ENCODE peak calls at places on chromosomes 11 and 22, in eight cellular contexts. V is CD4-positive, alpha-beta memory T cell; M is T-helper 17 cell; A is NCI-H1930; T is neural crest cell; U is pons; B is HAP-1; X is T follicular helper cell. E is an unnamed sample.
A peak's percentile ranks its signal among the peaks of the same experiment; 100 is the strongest.

GRCh38 chr11:34787899-34788298 is 128.3 kb downstream of the APIP start:
- DNase-seq in V (no peak), M (no peak), A (no peak), T (no peak), U (no peak), B (no peak), X (no peak), E (no peak)

GRCh38 chr22:30326704-30327362 is at the start of gene TBC1D10A:
- DNase-seq in V (peak; percentile 94), M (peak; percentile 97), A (peak; percentile 89), T (peak; percentile 67), U (peak; percentile 82), B (peak; percentile 92), X (peak; percentile 93), E (peak; percentile 98)

GRCh38 chr11:6473481-6474422 is at the start of gene TRIM3:
- DNase-seq in V (peak; percentile 75), M (peak; percentile 78), A (peak; percentile 90), T (peak; percentile 78), U (peak; percentile 89), B (peak; percentile 79), X (peak; percentile 63), E (peak; percentile 86)

GRCh38 chr11:118740892-118741291 is 50.1 kb downstream of the DDX6 start:
- DNase-seq in V (no peak), M (no peak), A (no peak), T (no peak), U (no peak), B (peak; percentile 38), X (no peak), E (no peak)

GRCh38 chr11:131375421-131375820 is 5.0 kb downstream of the NTM start:
- DNase-seq in V (no peak), M (no peak), A (no peak), T (no peak), U (no peak), B (no peak), X (no peak), E (no peak)

GRCh38 chr11:121372671-121373429 is 79.3 kb upstream of the SORL1 start:
- DNase-seq in V (no peak), M (no peak), A (no peak), T (no peak), U (no peak), B (no peak), X (no peak), E (peak; percentile 58)

GRCh38 chr11:65633390-65634139 is 4.3 kb upstream of the SIPA1 start:
- DNase-seq in V (no peak), M (no peak), A (no peak), T (no peak), U (no peak), B (no peak), X (no peak), E (no peak)

GRCh38 chr22:33328789-33329296 is 270.7 kb upstream of the SYN3 start:
- DNase-seq in V (no peak), M (no peak), A (no peak), T (no peak), U (no peak), B (no peak), X (no peak), E (no peak)

GRCh38 chr22:23168381-23169031 is 11.8 kb upstream of the BCR start:
- DNase-seq in V (no peak), M (no peak), A (no peak), T (no peak), U (no peak), B (no peak), X (no peak), E (no peak)

GRCh38 chr11:4071828-4072421 is 22.7 kb upstream of the RRM1 start:
- DNase-seq in V (no peak), M (no peak), A (no peak), T (no peak), U (no peak), B (no peak), X (no peak), E (no peak)

GRCh38 chr11:66277475-66278391 is at the start of gene CNIH2:
- DNase-seq in V (peak; percentile 54), M (peak; percentile 58), A (peak; percentile 67), T (peak; percentile 48), U (no peak), B (peak; percentile 48), X (no peak), E (no peak)

GRCh38 chr22:44332946-44333345 is 20.2 kb upstream of the SHISAL1 start:
- DNase-seq in V (no peak), M (no peak), A (no peak), T (no peak), U (no peak), B (no peak), X (no peak), E (no peak)

GRCh38 chr22:36439481-36440271 is 41.8 kb downstream of the TXN2 start:
- DNase-seq in V (no peak), M (no peak), A (no peak), T (no peak), U (no peak), B (no peak), X (no peak), E (no peak)

GRCh38 chr22:23143119-23143518 is 1.3 kb upstream of the RSPH14 start:
- DNase-seq in V (peak; percentile 27), M (no peak), A (no peak), T (no peak), U (no peak), B (no peak), X (no peak), E (no peak)

GRCh38 chr11:63736864-63737263 is 31.7 kb downstream of the ZFTA start:
- DNase-seq in V (no peak), M (no peak), A (no peak), T (no peak), U (no peak), B (no peak), X (no peak), E (no peak)

GRCh38 chr11:120273432-120273831 is 33.5 kb downstream of the POU2F3 start:
- DNase-seq in V (no peak), M (no peak), A (no peak), T (no peak), U (no peak), B (no peak), X (no peak), E (no peak)

GRCh38 chr11:75637998-75638397 is 30.8 kb downstream of the MAP6 start:
- DNase-seq in V (no peak), M (no peak), A (no peak), T (no peak), U (no peak), B (no peak), X (no peak), E (no peak)

GRCh38 chr11:65207918-65208784 is 26.4 kb downstream of the CAPN1 start:
- DNase-seq in V (no peak), M (no peak), A (no peak), T (no peak), U (no peak), B (no peak), X (no peak), E (no peak)

GRCh38 chr11:24163146-24163545 is 333.7 kb upstream of the LUZP2 start:
- DNase-seq in V (no peak), M (no peak), A (no peak), T (no peak), U (no peak), B (no peak), X (no peak), E (no peak)

GRCh38 chr22:36815558-36816337 is 1.1 kb downstream of the PVALB start:
- DNase-seq in V (no peak), M (no peak), A (no peak), T (no peak), U (no peak), B (no peak), X (no peak), E (no peak)

GRCh38 chr11:12787847-12788246 is 113.6 kb downstream of the TEAD1 start:
- DNase-seq in V (no peak), M (no peak), A (no peak), T (no peak), U (no peak), B (no peak), X (no peak), E (no peak)

GRCh38 chr11:86246293-86246675 is 1.7 kb downstream of the EED start:
- DNase-seq in V (no peak), M (no peak), A (no peak), T (no peak), U (peak; percentile 15), B (no peak), X (no peak), E (no peak)

GRCh38 chr11:111059726-111060125 is 185.8 kb upstream of the POU2AF2 start:
- DNase-seq in V (no peak), M (no peak), A (no peak), T (no peak), U (no peak), B (no peak), X (no peak), E (no peak)

GRCh38 chr11:62678770-62679696 is at the start of gene UBXN1:
- DNase-seq in V (peak; percentile 90), M (peak; percentile 75), A (peak; percentile 75), T (peak; percentile 71), U (peak; percentile 80), B (peak; percentile 81), X (peak; percentile 77), E (peak; percentile 86)

GRCh38 chr11:48107188-48107704 is 109.4 kb upstream of the OR4B1 start:
- DNase-seq in V (no peak), M (no peak), A (no peak), T (no peak), U (peak; percentile 59), B (no peak), X (no peak), E (peak; percentile 89)

GRCh38 chr11:76339217-76339616 is 41.7 kb downstream of the THAP12 start:
- DNase-seq in V (no peak), M (no peak), A (no peak), T (no peak), U (no peak), B (no peak), X (no peak), E (no peak)

GRCh38 chr11:47967577-47968230 is 12.7 kb upstream of the PTPRJ start:
- DNase-seq in V (no peak), M (no peak), A (no peak), T (no peak), U (no peak), B (no peak), X (no peak), E (no peak)

GRCh38 chr22:50040717-50041116 is 17.4 kb downstream of the TTLL8 start:
- DNase-seq in V (no peak), M (no peak), A (no peak), T (no peak), U (no peak), B (no peak), X (no peak), E (peak; percentile 6)

E was measured in B cell.